ENCODE peak calls at places on chromosomes 13 and 19, in six cellular contexts. U is astrocyte of the spinal cord, I is transverse colon, Q is lung, H is left ventricle myocardium inferior, L is cardiac fibroblast. A is an unnamed sample.

GRCh38 chr13:33441015-33441414 is 155.5 kb upstream of the STARD13 start:
- DNase-seq in U (peak), I (peak), Q (no peak), H (no peak), L (peak), A (no peak)

GRCh38 chr19:55838906-55839305 is 2.6 kb downstream of the NLRP4 start:
- DNase-seq in U (no peak), I (no peak), Q (no peak), H (no peak), L (no peak), A (no peak)

GRCh38 chr13:73138276-73138950 is 79.6 kb downstream of the KLF5 start:
- DNase-seq in U (peak), I (no peak), Q (peak), H (no peak), L (peak), A (no peak)

GRCh38 chr13:82749551-82749950 is 1132.7 kb downstream of the SLITRK1 start:
- DNase-seq in U (no peak), I (no peak), Q (no peak), H (no peak), L (no peak), A (no peak)

GRCh38 chr13:32309812-32310706 is 5.1 kb downstream of the ZAR1L start:
- DNase-seq in U (peak), I (peak), Q (no peak), H (no peak), L (peak), A (no peak)

GRCh38 chr19:8259142-8259921 is 48.8 kb downstream of the CD320 start:
- DNase-seq in U (no peak), I (no peak), Q (no peak), H (no peak), L (no peak), A (no peak)

GRCh38 chr19:45769054-45769782 is at the start of gene SIX5:
- DNase-seq in U (peak), I (peak), Q (peak), H (peak), L (peak), A (peak)

GRCh38 chr13:38421590-38422560 is 72.2 kb downstream of the UFM1 start:
- DNase-seq in U (no peak), I (no peak), Q (no peak), H (no peak), L (peak), A (no peak)

GRCh38 chr13:30698023-30698422 is 37.3 kb upstream of the ALOX5AP start:
- DNase-seq in U (peak), I (no peak), Q (no peak), H (no peak), L (peak), A (no peak)

GRCh38 chr19:41792513-41793413 is 3.6 kb upstream of the CEACAM3 start:
- DNase-seq in U (peak), I (peak), Q (peak), H (peak), L (peak), A (peak)

GRCh38 chr19:41796362-41796761 is at the start of gene CEACAM3:
- DNase-seq in U (no peak), I (no peak), Q (no peak), H (no peak), L (no peak), A (no peak)

GRCh38 chr19:41795031-41795461 is 1.3 kb upstream of the CEACAM3 start:
- DNase-seq in U (peak), I (peak), Q (peak), H (no peak), L (peak), A (no peak)

GRCh38 chr19:41793414-41793727 is 3.0 kb upstream of the CEACAM3 start:
- DNase-seq in U (no peak), I (no peak), Q (no peak), H (no peak), L (no peak), A (no peak)
- TF ChIP-seq CTCF in U (no peak), I (no peak), Q (no peak), H (no peak), L (no peak), A (no peak)

GRCh38 chr13:110109140-110109783 is 197.7 kb downstream of the COL4A1 start:
- DNase-seq in U (no peak), I (no peak), Q (no peak), H (no peak), L (peak), A (no peak)
- H3K4me3 ChIP-seq in U (no peak), I (no peak), Q (no peak), H (peak), L (no peak), A (no peak)

GRCh38 chr13:41649659-41650058 is 192.3 kb downstream of the RGCC start:
- DNase-seq in U (peak), I (no peak), Q (no peak), H (no peak), L (peak), A (no peak)
- TF ChIP-seq CTCF in U (peak), I (no peak), Q (no peak), H (peak), L (peak), A (peak)

GRCh38 chr13:108915634-108916497 is 286.5 kb downstream of the MYO16 start:
- DNase-seq in U (peak), I (peak), Q (peak), H (peak), L (peak), A (peak)

GRCh38 chr13:108917581-108917980 is 288.2 kb downstream of the MYO16 start:
- DNase-seq in U (peak), I (no peak), Q (no peak), H (no peak), L (peak), A (no peak)

GRCh38 chr13:108911807-108912206 is 282.4 kb downstream of the MYO16 start:
- DNase-seq in U (no peak), I (no peak), Q (no peak), H (no peak), L (no peak), A (no peak)

GRCh38 chr13:108919036-108919907 is 289.9 kb downstream of the MYO16 start:
- DNase-seq in U (peak), I (no peak), Q (peak), H (no peak), L (peak), A (no peak)

DNA sequence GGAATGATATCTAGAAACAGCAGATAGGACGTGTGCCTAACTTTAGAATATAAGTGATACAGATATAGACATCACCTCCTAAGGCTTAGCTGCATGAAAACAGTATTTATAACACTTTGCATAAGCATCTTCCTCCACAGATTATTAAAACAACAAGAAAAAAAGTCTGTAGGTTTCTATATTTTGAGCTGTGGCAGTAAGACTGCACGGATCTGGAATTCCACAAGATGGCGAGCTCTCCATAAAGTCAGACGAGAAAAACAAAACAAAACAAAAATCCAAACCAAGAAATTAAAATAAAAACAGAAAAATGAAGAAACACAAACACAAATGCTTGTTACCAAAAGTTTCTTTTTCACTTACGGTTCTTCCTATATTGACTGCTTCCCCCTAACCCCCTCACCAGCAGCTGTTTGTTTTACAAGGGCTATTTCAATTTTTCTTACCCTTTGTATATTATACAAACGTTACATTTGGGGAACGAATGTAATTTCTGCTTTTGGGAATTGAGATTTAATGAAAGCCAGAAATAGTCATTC is 285.8 kb downstream of the MYO16 start:
- DNase-seq in U (peak), I (no peak), Q (no peak), H (no peak), L (peak), A (no peak)
- H3K4me3 ChIP-seq in U (no peak), I (no peak), Q (no peak), H (peak), L (peak), A (peak)

DNA sequence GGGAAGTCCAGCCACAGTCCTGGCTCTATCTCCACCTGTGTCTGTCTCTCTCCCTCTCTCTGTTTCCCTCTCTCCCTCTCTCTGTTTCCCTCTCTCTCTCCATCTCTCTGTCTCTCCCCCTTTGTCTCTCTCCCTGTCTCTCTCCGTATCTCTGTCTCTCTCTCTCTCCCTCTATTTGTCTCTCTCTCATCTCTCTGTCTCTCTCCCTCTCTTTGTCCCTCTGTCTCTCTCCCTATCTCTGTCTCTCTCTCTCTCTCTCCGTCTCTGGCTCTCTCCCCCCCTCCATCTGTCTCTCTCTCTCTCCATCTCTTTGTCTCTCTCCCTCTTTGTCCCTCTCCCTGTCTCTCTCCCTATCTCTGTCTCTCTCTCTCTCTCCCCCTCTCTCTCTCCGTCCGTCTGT is 39.5 kb upstream of the C13orf46 start:
- DNase-seq in U (no peak), I (no peak), Q (no peak), H (no peak), L (no peak), A (no peak)
- TF ChIP-seq CTCF in U (no peak), I (no peak), Q (no peak), H (no peak), L (no peak), A (no peak)

GRCh38 chr13:51590966-51591627 is 6.8 kb downstream of the WDFY2 start:
- DNase-seq in U (peak), I (no peak), Q (no peak), H (no peak), L (peak), A (no peak)

GRCh38 chr13:51588406-51588949 is 4.2 kb downstream of the WDFY2 start:
- DNase-seq in U (no peak), I (no peak), Q (no peak), H (no peak), L (no peak), A (no peak)

GRCh38 chr13:51590231-51590630 is 6.0 kb downstream of the WDFY2 start:
- DNase-seq in U (no peak), I (no peak), Q (no peak), H (no peak), L (no peak), A (no peak)

GRCh38 chr13:51587372-51587771 is 3.1 kb downstream of the WDFY2 start:
- DNase-seq in U (no peak), I (no peak), Q (no peak), H (no peak), L (no peak), A (no peak)

DNA sequence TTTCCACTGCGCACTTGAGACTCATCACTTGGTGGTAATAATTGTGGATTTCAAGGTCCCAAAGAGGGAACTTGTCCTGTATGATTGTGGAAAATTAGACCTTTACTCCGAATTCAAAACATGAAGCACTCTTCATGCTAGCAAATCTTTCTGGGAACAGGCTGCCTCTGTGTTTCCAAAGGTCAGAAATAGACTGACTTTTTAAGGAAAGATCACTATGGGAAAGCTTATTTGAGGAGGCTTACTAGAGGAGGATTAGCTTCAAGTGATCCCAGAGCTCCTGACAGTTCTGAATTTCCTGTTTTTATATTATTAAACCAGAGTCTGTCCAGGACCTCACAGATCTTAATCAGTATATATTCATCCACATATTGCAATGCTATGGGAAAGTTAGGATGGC is 5.5 kb downstream of the WDFY2 start:
- DNase-seq in U (no peak), I (no peak), Q (no peak), H (no peak), L (no peak), A (no peak)
- H3K4me3 ChIP-seq in U (no peak), I (no peak), Q (no peak), H (no peak), L (no peak), A (no peak)

GRCh38 chr13:110518150-110518525 is 43.4 kb downstream of the RAB20 start:
- DNase-seq in U (no peak), I (no peak), Q (no peak), H (no peak), L (no peak), A (no peak)
- TF ChIP-seq CTCF in U (no peak), I (no peak), Q (no peak), H (no peak), L (no peak), A (no peak)

DNA sequence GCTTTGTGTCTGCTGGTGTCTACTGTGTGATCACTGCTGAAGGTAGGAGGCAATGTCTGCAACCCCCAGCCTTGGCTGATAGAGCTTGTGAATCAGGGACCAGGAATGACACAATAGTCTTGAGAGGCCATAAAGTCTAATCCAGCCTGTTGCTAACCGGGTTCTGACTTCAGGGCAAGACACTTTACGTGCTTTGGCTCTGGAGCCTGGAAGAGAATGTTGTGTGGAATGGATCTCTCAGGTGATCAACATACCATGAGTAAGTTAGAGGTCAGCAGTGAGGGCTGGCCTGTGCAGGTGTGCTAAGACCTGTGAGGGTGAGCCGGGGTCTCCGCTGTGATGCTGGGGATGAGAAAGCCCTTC is 5.6 kb downstream of the COL4A2 start:
- DNase-seq in U (peak), I (no peak), Q (no peak), H (no peak), L (peak), A (peak)
- H3K4me3 ChIP-seq in U (no peak), I (no peak), Q (no peak), H (peak), L (no peak), A (peak)